ENCODE peak calls at places on chromosomes 13 and 19, in ten cellular contexts. R is GM12865; G is RWPE1; M is heart right ventricle; Q is small intestine; E is kidney glomerular epithelial cell; D is RPMI7951; N is bronchial epithelial cell; Z is activated naive CD4-positive, alpha-beta T cell; I is left colon. P is an unnamed sample.
A peak's percentile ranks its signal among the peaks of the same experiment; 100 is the strongest.

GRCh38 chr19:29781582-29782580 is 29.9 kb upstream of the CCNE1 start:
- DNase-seq in Q (no peak), D (no peak), E (no peak), R (no peak), I (no peak), M (no peak), Z (no peak), G (no peak), N (no peak), P (no peak)

GRCh38 chr13:94950303-94950702 is 238.0 kb upstream of the SOX21 start:
- DNase-seq in D (no peak), N (no peak), M (no peak), E (no peak), R (no peak), Z (no peak), I (no peak), Q (no peak), G (no peak), P (peak; percentile 11)

GRCh38 chr19:30664358-30665058 is 292.3 kb downstream of the ZNF536 start:
- DNase-seq in M (peak; percentile 63), Z (no peak), N (no peak), E (no peak), D (no peak), Q (peak; percentile 73), R (no peak), G (no peak), I (no peak), P (peak; percentile 42)

GRCh38 chr19:49058592-49058991 is 1.0 kb upstream of the CGB7 start:
- DNase-seq in D (no peak), E (no peak), Q (no peak), G (no peak), M (no peak), I (no peak), Z (no peak), R (peak; percentile 34), N (peak; percentile 54), P (peak; percentile 53)

GRCh38 chr13:84985860-84986259 is 813.4 kb downstream of the SLITRK6 start:
- DNase-seq in E (no peak), D (no peak), Q (no peak), I (no peak), M (no peak), Z (no peak), N (peak; percentile 2), R (no peak), G (no peak), P (no peak)

GRCh38 chr13:44653261-44653660 is 77.1 kb upstream of the TSC22D1 start:
- DNase-seq in M (no peak), E (no peak), I (no peak), N (peak; percentile 20), D (peak; percentile 26), Q (no peak), R (no peak), Z (no peak), G (peak; percentile 18), P (peak; percentile 38)

GRCh38 chr19:958967-959685 is 25.0 kb upstream of the WDR18 start:
- DNase-seq in R (no peak), Q (peak; percentile 21), E (peak; percentile 30), Z (no peak), I (no peak), G (peak; percentile 68), D (peak; percentile 47), N (peak; percentile 73), M (no peak), P (no peak)

GRCh38 chr13:40069173-40070044 is 413.9 kb downstream of the COG6 start:
- DNase-seq in N (peak; percentile 61), D (peak; percentile 57), I (peak; percentile 55), M (peak; percentile 78), E (peak; percentile 30), Z (no peak), R (peak; percentile 79), Q (peak; percentile 69), G (peak; percentile 39), P (peak; percentile 57)

GRCh38 chr19:736125-736524 is 14.8 kb upstream of the MISP start:
- DNase-seq in M (no peak), R (no peak), Q (no peak), G (no peak), N (no peak), D (no peak), E (no peak), Z (no peak), I (no peak), P (no peak)

GRCh38 chr19:49689133-49690072 is at the start of gene ADM5:
- DNase-seq in R (peak; percentile 50), I (no peak), M (peak; percentile 54), G (no peak), Q (peak; percentile 52), Z (no peak), N (peak; percentile 26), E (no peak), D (no peak), P (no peak)

GRCh38 chr13:48304132-48304876 is 753 bp downstream of the RB1 start:
- DNase-seq in G (peak; percentile 25), I (no peak), E (peak; percentile 41), Z (no peak), N (peak; percentile 26), R (peak; percentile 93), M (peak; percentile 21), Q (peak; percentile 58), D (peak; percentile 57), P (peak; percentile 52)

GRCh38 chr13:60584976-60585375 is 188.0 kb downstream of the TDRD3 start:
- DNase-seq in E (no peak), N (no peak), Q (no peak), D (peak; percentile 84), Z (no peak), R (no peak), G (no peak), I (no peak), M (peak; percentile 11), P (no peak)

GRCh38 chr13:45108716-45109706 is 11.3 kb upstream of the GTF2F2 start:
- DNase-seq in R (peak; percentile 77), D (peak; percentile 54), M (no peak), Q (no peak), N (no peak), Z (no peak), E (peak; percentile 78), G (no peak), I (no peak), P (peak; percentile 65)

GRCh38 chr19:10835089-10835753 is 791 bp downstream of the TMED1 start:
- DNase-seq in N (peak; percentile 97), M (no peak), I (peak; percentile 58), E (no peak), G (peak; percentile 99), D (no peak), Z (no peak), Q (peak; percentile 100), R (no peak), P (no peak)

GRCh38 chr19:40521276-40521675 is 54.5 kb downstream of the SPTBN4 start:
- DNase-seq in N (peak; percentile 20), I (no peak), Z (no peak), M (no peak), Q (no peak), R (peak; percentile 21), E (no peak), D (peak; percentile 61), G (no peak), P (peak; percentile 43)

GRCh38 chr19:7623725-7624603 is 5.4 kb downstream of the XAB2 start:
- DNase-seq in D (no peak), I (no peak), M (no peak), N (no peak), Z (no peak), Q (no peak), R (no peak), G (no peak), E (no peak), P (no peak)

GRCh38 chr19:6970478-6970877 is 50.8 kb downstream of the MBD3L2B start:
- DNase-seq in N (no peak), R (peak; percentile 19), D (peak; percentile 19), I (no peak), Q (no peak), E (no peak), M (no peak), G (no peak), Z (no peak), P (no peak)

GRCh38 chr19:42246143-42246868 is 3.9 kb upstream of the GSK3A start:
- DNase-seq in E (peak; percentile 54), N (peak; percentile 64), Z (no peak), I (peak; percentile 76), R (no peak), Q (peak; percentile 68), D (peak; percentile 77), M (peak; percentile 72), G (peak; percentile 82), P (peak; percentile 82)

GRCh38 chr19:4429266-4430200 is 27.1 kb downstream of the CHAF1A start:
- DNase-seq in D (no peak), G (no peak), Z (no peak), R (no peak), I (no peak), M (no peak), E (no peak), N (no peak), Q (no peak), P (no peak)

P was measured in AG10803.